ENCODE peak calls at places on chromosome X, in four cellular contexts. One of them, this sample, is unnamed.
A peak's percentile ranks its signal among the peaks of the same experiment; 100 is the strongest.

GRCh38 chrX:123607806-123608205 is 125.0 kb downstream of the THOC2 start:
- DNase-seq in fibroblast of lung: no peak
- DNase-seq in neuronal stem cell: no peak
- DNase-seq in IMR-90: no peak
- DNase-seq in this sample: no peak

GRCh38 chrX:134512566-134512965 is 52.6 kb downstream of the HPRT1 start:
- DNase-seq in fibroblast of lung: peak; percentile 86
- DNase-seq in neuronal stem cell: no peak
- DNase-seq in IMR-90: peak; percentile 89
- DNase-seq in this sample: peak; percentile 76

GRCh38 chrX:40009462-40009851 is 88.3 kb downstream of the BCOR start:
- DNase-seq in fibroblast of lung: no peak
- DNase-seq in neuronal stem cell: no peak
- DNase-seq in IMR-90: no peak
- DNase-seq in this sample: peak; percentile 34

GRCh38 chrX:15146515-15146914 is 123.4 kb downstream of the ASB9 start:
- DNase-seq in fibroblast of lung: no peak
- DNase-seq in neuronal stem cell: no peak
- DNase-seq in IMR-90: no peak
- DNase-seq in this sample: peak; percentile 17

GRCh38 chrX:20399728-20400414 is 133.2 kb upstream of the RPS6KA3 start:
- DNase-seq in fibroblast of lung: no peak
- DNase-seq in neuronal stem cell: no peak
- DNase-seq in IMR-90: no peak
- DNase-seq in this sample: no peak

GRCh38 chrX:29490606-29491005 is 724.8 kb upstream of the MAGEB2 start:
- DNase-seq in fibroblast of lung: no peak
- DNase-seq in neuronal stem cell: no peak
- DNase-seq in IMR-90: no peak
- DNase-seq in this sample: no peak

GRCh38 chrX:47458528-47458927 is 24.5 kb downstream of the ZNF41 start:
- DNase-seq in fibroblast of lung: no peak
- DNase-seq in neuronal stem cell: no peak
- DNase-seq in IMR-90: no peak
- DNase-seq in this sample: no peak

GRCh38 chrX:105695451-105695850 is 126.9 kb upstream of the NRK start:
- DNase-seq in fibroblast of lung: peak; percentile 60
- DNase-seq in neuronal stem cell: no peak
- DNase-seq in IMR-90: peak; percentile 20
- DNase-seq in this sample: no peak

GRCh38 chrX:68684291-68684918 is 36.9 kb downstream of the STARD8 start:
- DNase-seq in fibroblast of lung: no peak
- DNase-seq in neuronal stem cell: no peak
- DNase-seq in IMR-90: no peak
- DNase-seq in this sample: no peak

GRCh38 chrX:97704474-97704873 is 820.8 kb downstream of the RPA4 start:
- DNase-seq in fibroblast of lung: no peak
- DNase-seq in neuronal stem cell: no peak
- DNase-seq in IMR-90: no peak
- DNase-seq in this sample: no peak

GRCh38 chrX:113929004-113929403 is 654.9 kb upstream of the HTR2C start:
- DNase-seq in fibroblast of lung: peak; percentile 20
- DNase-seq in neuronal stem cell: peak; percentile 45
- DNase-seq in IMR-90: peak; percentile 10
- DNase-seq in this sample: peak; percentile 32

GRCh38 chrX:72003811-72004750 is 93.4 kb downstream of the NHSL2 start:
- DNase-seq in fibroblast of lung: peak; percentile 73
- DNase-seq in neuronal stem cell: no peak
- DNase-seq in IMR-90: no peak
- DNase-seq in this sample: peak; percentile 44

GRCh38 chrX:153967536-153968214 is 3.9 kb downstream of the HCFC1 start:
- DNase-seq in fibroblast of lung: no peak
- DNase-seq in neuronal stem cell: no peak
- DNase-seq in IMR-90: no peak
- DNase-seq in this sample: no peak

GRCh38 chrX:107627792-107628661 is at the start of gene PRPS1:
- DNase-seq in fibroblast of lung: peak; percentile 96
- DNase-seq in neuronal stem cell: peak; percentile 85
- DNase-seq in IMR-90: peak; percentile 95
- DNase-seq in this sample: peak; percentile 95

GRCh38 chrX:19991350-19991718 is 473 bp upstream of the BCLAF3 start:
- DNase-seq in fibroblast of lung: no peak
- DNase-seq in neuronal stem cell: no peak
- DNase-seq in IMR-90: no peak
- DNase-seq in this sample: no peak

GRCh38 chrX:111507931-111508330 is 3.5 kb upstream of the SERTM2 start:
- DNase-seq in fibroblast of lung: peak; percentile 6
- DNase-seq in neuronal stem cell: no peak
- DNase-seq in IMR-90: peak; percentile 0
- DNase-seq in this sample: no peak

GRCh38 chrX:25872786-25873185 is 265.4 kb upstream of the MAGEB18 start:
- DNase-seq in fibroblast of lung: peak; percentile 0
- DNase-seq in neuronal stem cell: no peak
- DNase-seq in IMR-90: no peak
- DNase-seq in this sample: no peak

GRCh38 chrX:71366674-71367256 is 608 bp downstream of the TAF1 start:
- DNase-seq in fibroblast of lung: peak; percentile 29
- DNase-seq in neuronal stem cell: no peak
- DNase-seq in IMR-90: peak; percentile 16
- DNase-seq in this sample: peak; percentile 50

GRCh38 chrX:30620980-30621716 is 32.1 kb upstream of the GK start:
- DNase-seq in fibroblast of lung: peak; percentile 90
- DNase-seq in neuronal stem cell: no peak
- DNase-seq in IMR-90: peak; percentile 93
- DNase-seq in this sample: peak; percentile 88

GRCh38 chrX:145405012-145405411 is 157.7 kb downstream of the SPANXN1 start:
- DNase-seq in fibroblast of lung: peak; percentile 3
- DNase-seq in neuronal stem cell: peak; percentile 21
- DNase-seq in IMR-90: peak; percentile 15
- DNase-seq in this sample: peak; percentile 21

GRCh38 chrX:147749308-147749707 is 162.4 kb upstream of the FMR1 start:
- DNase-seq in fibroblast of lung: no peak
- DNase-seq in neuronal stem cell: no peak
- DNase-seq in IMR-90: no peak
- DNase-seq in this sample: no peak

GRCh38 chrX:16924631-16925239 is 21.7 kb upstream of the REPS2 start:
- DNase-seq in fibroblast of lung: peak; percentile 3
- DNase-seq in neuronal stem cell: no peak
- DNase-seq in IMR-90: no peak
- DNase-seq in this sample: no peak

GRCh38 chrX:139187738-139188137 is 342.8 kb upstream of the F9 start:
- DNase-seq in fibroblast of lung: no peak
- DNase-seq in neuronal stem cell: no peak
- DNase-seq in IMR-90: no peak
- DNase-seq in this sample: no peak

GRCh38 chrX:96183843-96184242 is 500.8 kb upstream of the DIAPH2 start:
- DNase-seq in fibroblast of lung: no peak
- DNase-seq in neuronal stem cell: no peak
- DNase-seq in IMR-90: peak; percentile 1
- DNase-seq in this sample: peak; percentile 14

GRCh38 chrX:20362268-20363002 is 95.7 kb upstream of the RPS6KA3 start:
- DNase-seq in fibroblast of lung: peak; percentile 75
- DNase-seq in neuronal stem cell: no peak
- DNase-seq in IMR-90: peak; percentile 50
- DNase-seq in this sample: peak; percentile 77

GRCh38 chrX:65690057-65690855 is 22.8 kb downstream of the MSN start:
- DNase-seq in fibroblast of lung: peak; percentile 86
- DNase-seq in neuronal stem cell: no peak
- DNase-seq in IMR-90: peak; percentile 78
- DNase-seq in this sample: peak; percentile 89

GRCh38 chrX:71623714-71624113 is 5.4 kb upstream of the CXCR3 start:
- DNase-seq in fibroblast of lung: no peak
- DNase-seq in neuronal stem cell: no peak
- DNase-seq in IMR-90: no peak
- DNase-seq in this sample: no peak

GRCh38 chrX:153640736-153641574 is 6.0 kb upstream of the DUSP9 start:
- DNase-seq in fibroblast of lung: no peak
- DNase-seq in neuronal stem cell: no peak
- DNase-seq in IMR-90: no peak
- DNase-seq in this sample: no peak

GRCh38 chrX:39859991-39860861 is 237.5 kb downstream of the BCOR start:
- DNase-seq in fibroblast of lung: peak; percentile 92
- DNase-seq in neuronal stem cell: peak; percentile 17
- DNase-seq in IMR-90: peak; percentile 91
- DNase-seq in this sample: peak; percentile 65

DNA sequence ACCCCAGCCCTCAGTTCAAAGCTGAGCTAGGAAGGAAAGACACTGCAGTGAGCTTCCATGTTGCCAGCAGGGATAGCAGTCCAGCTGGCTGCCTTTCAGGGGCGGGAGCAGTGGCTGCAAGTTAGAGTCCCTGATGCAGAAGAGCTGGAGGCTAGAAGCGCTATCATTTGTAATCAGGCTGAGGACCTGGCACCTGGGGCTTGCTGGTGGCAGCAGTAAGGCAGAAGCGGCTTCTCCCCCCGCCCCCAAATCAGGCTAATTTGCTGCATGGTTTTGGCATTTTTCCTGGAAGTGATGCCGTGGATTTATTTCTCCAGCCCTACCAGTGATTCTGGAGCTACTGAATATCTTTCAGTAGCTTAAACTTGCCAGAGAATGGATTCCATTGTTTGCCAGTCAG is 203.3 kb downstream of the CLCN4 start:
- DNase-seq in fibroblast of lung: peak; percentile 32
- DNase-seq in neuronal stem cell: no peak
- DNase-seq in IMR-90: peak; percentile 6
- DNase-seq in this sample: peak; percentile 8
- H3K27ac ChIP-seq in fibroblast of lung: no peak overlapping the region
- H3K27ac ChIP-seq in neuronal stem cell: no peak overlapping the region
- H3K27ac ChIP-seq in IMR-90: no peak overlapping the region
- H3K27ac ChIP-seq in this sample: no peak overlapping the region

DNA sequence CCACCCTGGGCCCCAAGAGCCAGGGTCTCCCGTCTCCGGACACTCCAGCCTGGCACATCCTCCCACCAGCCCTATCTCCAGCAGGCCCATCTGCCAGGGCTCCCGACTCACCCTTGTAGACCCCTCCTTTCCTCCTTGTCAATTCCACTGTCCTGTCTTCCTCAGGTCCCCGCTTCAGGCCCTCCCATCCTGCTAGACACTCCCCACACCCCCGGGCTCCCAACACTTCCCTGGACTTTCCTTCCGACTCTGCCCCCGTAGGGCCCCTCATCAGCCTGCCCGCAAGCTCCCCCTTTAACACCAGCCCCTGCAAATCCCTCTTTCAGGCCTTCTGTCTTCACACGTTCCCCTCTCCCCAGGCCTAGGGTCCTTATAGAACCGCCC is 1.1 kb downstream of the PRAF2 start:
- DNase-seq in fibroblast of lung: no peak
- DNase-seq in neuronal stem cell: no peak
- DNase-seq in IMR-90: no peak
- DNase-seq in this sample: peak; percentile 29
- H3K9ac ChIP-seq in fibroblast of lung: peak overlapping the region; percentile 23
- H3K9ac ChIP-seq in neuronal stem cell: peak overlapping the region; percentile 60
- H3K9ac ChIP-seq in IMR-90: peak overlapping the region; percentile 73
- H3K9ac ChIP-seq in this sample: peak overlapping the region; percentile 83

DNA sequence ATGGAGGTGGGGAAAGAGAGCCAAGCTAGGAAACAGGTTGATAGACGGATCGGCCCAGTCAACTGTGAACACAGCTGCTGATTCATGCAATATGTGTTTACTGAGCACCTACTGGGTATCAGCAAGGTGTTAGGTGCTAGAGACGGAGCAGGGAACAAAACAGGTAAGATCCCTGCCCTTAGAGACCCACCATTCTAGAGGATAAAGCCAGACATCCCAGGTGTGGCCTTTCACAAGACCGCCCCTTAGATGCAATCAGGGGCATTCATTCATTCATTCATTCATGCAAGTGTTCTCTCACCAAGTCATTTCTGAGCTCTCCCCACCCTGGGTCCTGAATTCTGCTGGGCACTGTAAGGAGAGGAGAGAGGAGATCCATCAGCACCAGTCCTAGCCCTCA is 20.2 kb upstream of the MTM1 start:
- DNase-seq in fibroblast of lung: no peak
- DNase-seq in neuronal stem cell: no peak
- DNase-seq in IMR-90: no peak
- DNase-seq in this sample: no peak
- H2AFZ ChIP-seq in fibroblast of lung: no peak overlapping the region
- H2AFZ ChIP-seq in neuronal stem cell: no peak overlapping the region
- H2AFZ ChIP-seq in IMR-90: peak overlapping the region; percentile 87
- H2AFZ ChIP-seq in this sample: peak overlapping the region; percentile 91

GRCh38 chrX:119640621-119641020 is 34.4 kb upstream of the NKRF start:
- DNase-seq in fibroblast of lung: no peak
- DNase-seq in neuronal stem cell: no peak
- DNase-seq in IMR-90: no peak
- DNase-seq in this sample: no peak

GRCh38 chrX:119638725-119639471 is 32.7 kb upstream of the NKRF start:
- DNase-seq in fibroblast of lung: no peak
- DNase-seq in neuronal stem cell: no peak
- DNase-seq in IMR-90: peak; percentile 6
- DNase-seq in this sample: no peak

GRCh38 chrX:119635179-119635578 is 29.0 kb upstream of the NKRF start:
- DNase-seq in fibroblast of lung: no peak
- DNase-seq in neuronal stem cell: no peak
- DNase-seq in IMR-90: no peak
- DNase-seq in this sample: no peak

GRCh38 chrX:119635799-119636198 is 29.6 kb upstream of the NKRF start:
- DNase-seq in fibroblast of lung: no peak
- DNase-seq in neuronal stem cell: no peak
- DNase-seq in IMR-90: no peak
- DNase-seq in this sample: no peak

DNA sequence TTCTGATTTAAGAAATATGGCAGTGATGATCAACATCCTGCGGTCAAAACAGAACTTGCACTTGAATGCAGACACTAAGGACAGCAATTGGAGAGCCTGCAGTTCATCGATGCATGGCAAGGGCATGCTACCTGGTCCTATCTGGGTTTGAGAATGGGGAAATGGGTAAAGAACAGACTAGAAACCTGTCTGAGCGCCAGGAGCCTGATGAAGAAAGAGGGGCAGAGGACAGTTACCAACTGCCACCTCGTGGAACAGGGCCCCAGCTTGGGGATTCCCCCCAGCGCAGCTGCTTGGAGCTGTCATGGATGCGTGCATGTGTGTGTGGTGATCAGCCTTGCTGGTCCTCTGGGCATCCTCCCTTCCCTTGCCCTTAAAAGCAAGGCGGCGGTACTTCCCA is 30.2 kb upstream of the NKRF start:
- DNase-seq in fibroblast of lung: no peak
- DNase-seq in neuronal stem cell: no peak
- DNase-seq in IMR-90: no peak
- DNase-seq in this sample: no peak
- H3K27ac ChIP-seq in fibroblast of lung: no peak overlapping the region
- H3K27ac ChIP-seq in neuronal stem cell: no peak overlapping the region
- H3K27ac ChIP-seq in IMR-90: no peak overlapping the region
- H3K27ac ChIP-seq in this sample: no peak overlapping the region